ENCODE peak calls at places on chromosomes 2 and 18, in five cellular contexts. N is PC-9, Z is SK-N-SH, T is GM23338, F is GM23248. Q is an unnamed sample. For H3F3A, the result is how much of the 10 kb centered on the place peaks cover.

GRCh38 chr2:26462511-26463251 is 15.2 kb downstream of the OTOF start:
- DNase-seq in N (peak), Z (peak), T (peak), F (peak), Q (peak)

GRCh38 chr18:9319333-9319732 is 15.2 kb upstream of the TWSG1 start:
- DNase-seq in N (no peak), Z (no peak), T (no peak), F (no peak), Q (no peak)

GRCh38 chr2:229860334-229860733 is 61.5 kb downstream of the TRIP12 start:
- DNase-seq in N (no peak), Z (no peak), T (no peak), F (no peak), Q (no peak)

GRCh38 chr2:219448776-219449476 is 14.3 kb downstream of the SPEG start:
- DNase-seq in N (no peak), Z (no peak), T (peak), F (no peak), Q (peak)

GRCh38 chr18:23321996-23322395 is 131.1 kb upstream of the RIOK3 start:
- DNase-seq in N (no peak), Z (no peak), T (no peak), F (no peak), Q (no peak)

GRCh38 chr2:12400543-12400942 is 316.2 kb upstream of the TRIB2 start:
- DNase-seq in N (no peak), Z (peak), T (no peak), F (no peak), Q (no peak)

GRCh38 chr2:117963446-117963845 is 50.4 kb downstream of the CCDC93 start:
- DNase-seq in N (no peak), Z (no peak), T (no peak), F (peak), Q (no peak)

GRCh38 chr2:74017181-74017580 is 32.5 kb downstream of the TET3 start:
- DNase-seq in N (no peak), Z (no peak), T (no peak), F (no peak), Q (no peak)

GRCh38 chr2:148642891-148643416 is 1.6 kb upstream of the EPC2 start:
- DNase-seq in N (no peak), Z (no peak), T (no peak), F (no peak), Q (no peak)

GRCh38 chr2:222751238-222751637 is 79.8 kb downstream of the MOGAT1 start:
- DNase-seq in N (no peak), Z (no peak), T (no peak), F (no peak), Q (no peak)

GRCh38 chr2:135820003-135820618 is 16.9 kb downstream of the LCT start:
- DNase-seq in N (no peak), Z (no peak), T (no peak), F (peak), Q (no peak)

GRCh38 chr2:239537633-239538356 is 137.0 kb upstream of the HDAC4 start:
- DNase-seq in N (no peak), Z (no peak), T (no peak), F (no peak), Q (no peak)

GRCh38 chr2:11104794-11105660 is 50.2 kb upstream of the SLC66A3 start:
- DNase-seq in N (no peak), Z (no peak), T (no peak), F (no peak), Q (no peak)

GRCh38 chr2:206289391-206289790 is 14.9 kb downstream of the ZDBF2 start:
- DNase-seq in N (peak), Z (no peak), T (no peak), F (no peak), Q (no peak)

GRCh38 chr2:237464757-237465391 is 22.2 kb upstream of the MLPH start:
- DNase-seq in N (no peak), Z (no peak), T (no peak), F (peak), Q (no peak)

GRCh38 chr2:20235655-20236302 is 10.8 kb upstream of the SDC1 start:
- DNase-seq in N (peak), Z (no peak), T (no peak), F (no peak), Q (no peak)

GRCh38 chr2:144201126-144201525 is 318.8 kb downstream of the ZEB2 start:
- DNase-seq in N (no peak), Z (no peak), T (no peak), F (no peak), Q (no peak)

GRCh38 chr2:86352932-86353345 is 15.5 kb upstream of the REEP1 start:
- DNase-seq in N (no peak), Z (no peak), T (no peak), F (no peak), Q (no peak)

GRCh38 chr2:81324046-81324445 is 1019.5 kb upstream of the LRRTM1 start:
- DNase-seq in N (no peak), Z (no peak), T (peak), F (no peak), Q (peak)

GRCh38 chr2:163407296-163407695 is 328.5 kb downstream of the FIGN start:
- DNase-seq in N (no peak), Z (no peak), T (no peak), F (no peak), Q (no peak)

GRCh38 chr18:46953195-46953594 is 35.8 kb downstream of the KATNAL2 start:
- DNase-seq in N (no peak), Z (no peak), T (no peak), F (no peak), Q (no peak)

GRCh38 chr2:100053499-100053898 is 88.9 kb downstream of the AFF3 start:
- DNase-seq in N (no peak), Z (no peak), T (no peak), F (no peak), Q (no peak)

GRCh38 chr2:240639566-240639965 is 14.3 kb downstream of the GPR35 start:
- DNase-seq in N (no peak), Z (no peak), T (no peak), F (no peak), Q (no peak)

GRCh38 chr18:51029694-51030536 is at the start of gene SMAD4:
- DNase-seq in N (peak), Z (peak), T (peak), F (peak), Q (peak)

GRCh38 chr2:69208023-69208595 is 178.9 kb downstream of the GFPT1 start:
- DNase-seq in N (no peak), Z (no peak), T (no peak), F (peak), Q (no peak)

GRCh38 chr2:65031341-65032015 is 24.7 kb upstream of the CEP68 start:
- DNase-seq in N (no peak), Z (no peak), T (peak), F (no peak), Q (peak)
- H3F3A ChIP-seq in N (under half), Z (under half), T (under half), F (under half), Q (under half)

GRCh38 chr2:9549420-9549819 is 6.2 kb downstream of the ADAM17 start:
- DNase-seq in N (no peak), Z (no peak), T (no peak), F (no peak), Q (no peak)

GRCh38 chr2:9548506-9548905 is 7.1 kb downstream of the ADAM17 start:
- DNase-seq in N (no peak), Z (no peak), T (no peak), F (peak), Q (no peak)

GRCh38 chr2:9545502-9545901 is 10.1 kb downstream of the ADAM17 start:
- DNase-seq in N (no peak), Z (no peak), T (no peak), F (no peak), Q (no peak)

GRCh38 chr2:9543557-9543956 is 12.1 kb downstream of the ADAM17 start:
- DNase-seq in N (no peak), Z (no peak), T (no peak), F (no peak), Q (no peak)

GRCh38 chr2:9547272-9547991 is 8.2 kb downstream of the ADAM17 start:
- DNase-seq in N (no peak), Z (no peak), T (peak), F (peak), Q (no peak)
- H3F3A ChIP-seq in N (under half), Z (under half), T (under half), F (under half), Q (under half)

DNA sequence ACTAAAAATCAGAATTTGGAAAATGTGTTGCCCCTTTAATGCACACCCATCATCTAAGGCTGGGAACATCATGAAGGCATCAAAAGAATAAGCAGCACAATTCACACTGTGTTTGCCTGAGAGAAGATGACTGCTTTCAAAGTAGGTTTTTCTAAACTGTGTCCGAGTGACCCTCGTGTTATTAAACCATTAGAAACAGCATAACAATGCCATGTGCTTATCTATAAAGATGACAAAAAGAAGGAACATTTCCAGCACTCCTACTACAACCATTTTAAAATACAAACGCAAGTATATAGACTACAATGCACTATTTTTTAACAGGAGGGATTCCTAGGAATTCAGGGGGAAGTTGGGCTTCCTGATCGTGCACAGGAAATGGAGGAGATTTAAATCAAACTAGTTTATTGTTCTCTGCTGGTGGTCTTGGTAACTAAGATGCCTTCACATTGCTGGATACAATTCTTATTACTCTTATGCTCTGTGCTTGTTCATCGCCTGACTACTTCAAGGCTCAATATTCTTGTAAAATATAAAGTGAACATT is 305.9 kb upstream of the CCDC68 start:
- DNase-seq in N (no peak), Z (no peak), T (no peak), F (no peak), Q (no peak)
- H3F3A ChIP-seq in N (under half), Z (under half), T (under half), F (under half), Q (under half)

GRCh38 chr2:161104054-161104553 is 56.1 kb upstream of the TANK start:
- DNase-seq in N (no peak), Z (no peak), T (no peak), F (no peak), Q (no peak)
- H3F3A ChIP-seq in N (under half), Z (under half), T (under half), F (under half), Q (under half)

GRCh38 chr18:26073742-26074141 is 16.7 kb downstream of the SS18 start:
- DNase-seq in N (no peak), Z (no peak), T (no peak), F (no peak), Q (no peak)
- H3F3A ChIP-seq in N (under half), Z (under half), T (under half), F (under half), Q (under half)

DNA sequence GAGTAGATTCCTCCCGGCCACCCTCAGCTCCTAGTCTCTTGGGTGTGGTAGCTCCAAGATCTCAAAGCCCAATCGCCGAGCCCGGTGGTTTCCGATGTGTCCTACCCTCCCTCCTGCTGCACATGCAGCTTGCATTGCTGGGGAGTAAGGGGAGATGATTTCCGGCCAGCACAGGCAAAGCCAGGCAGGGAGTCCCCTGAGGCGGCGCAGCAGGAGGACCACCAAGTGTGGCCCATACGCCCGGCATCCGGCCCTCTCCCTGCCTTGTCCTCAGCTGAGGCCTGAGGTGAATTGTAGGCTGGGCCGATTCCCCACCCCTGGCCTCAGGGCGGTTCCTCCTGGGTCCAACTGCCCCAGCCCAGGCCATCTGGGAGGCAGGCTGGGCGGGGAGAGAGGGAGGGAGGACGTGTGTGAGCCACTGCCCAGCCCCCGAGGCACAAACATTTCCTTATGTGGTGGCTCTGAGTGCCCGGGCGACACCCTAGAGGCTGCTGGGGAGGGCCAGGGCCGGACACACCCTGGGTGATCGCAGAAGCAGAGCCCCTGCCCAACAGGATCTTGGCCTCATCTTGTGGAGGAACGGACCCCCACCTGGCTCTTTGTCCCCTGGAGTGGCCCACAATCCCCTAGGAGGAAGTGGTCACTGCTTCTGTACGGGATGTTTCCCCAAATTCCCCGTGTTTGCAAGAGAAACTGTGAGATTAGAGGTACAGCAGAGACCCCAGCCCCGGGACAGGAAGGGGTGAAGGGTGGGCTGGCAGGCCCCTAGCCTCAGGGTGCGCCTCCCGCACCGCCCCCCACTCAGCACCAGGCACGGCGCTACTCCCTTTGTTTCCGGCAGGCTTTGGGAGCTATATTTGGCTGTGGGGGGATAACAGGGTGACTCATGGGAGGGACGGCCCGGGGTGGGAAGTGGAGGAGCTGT is 41.9 kb upstream of the PTMA start:
- DNase-seq in N (peak), Z (peak), T (peak), F (peak), Q (peak)
- H3F3A ChIP-seq in N (under half), Z (under half), T (under half), F (under half), Q (half or more)

GRCh38 chr2:179703702-179704101 is 157.7 kb downstream of the ZNF385B start:
- DNase-seq in N (no peak), Z (no peak), T (no peak), F (no peak), Q (no peak)

GRCh38 chr2:179701524-179702110 is 159.8 kb downstream of the ZNF385B start:
- DNase-seq in N (peak), Z (no peak), T (no peak), F (peak), Q (no peak)

GRCh38 chr2:179702912-179703311 is 158.5 kb downstream of the ZNF385B start:
- DNase-seq in N (no peak), Z (no peak), T (no peak), F (no peak), Q (no peak)
- H3F3A ChIP-seq in N (under half), Z (under half), T (under half), F (under half), Q (under half)